ENCODE peak calls at places on chromosomes 3 and 15, in eight cellular contexts. U is GM23338; Z is WTC11; O is H9; I is CD8-positive, alpha-beta T cell; Y is endodermal cell; C is fibroblast of pulmonary artery; H is CD14-positive monocyte. D is an unnamed sample.

GRCh38 chr3:31610700-31611275 is 78.1 kb downstream of the STT3B start:
- DNase-seq in C (peak; percentile 71), Z (no peak), Y (no peak), O (no peak), U (peak; percentile 27), I (no peak), H (no peak), D (no peak)

GRCh38 chr15:80677041-80677440 is 18.1 kb upstream of the ABHD17C start:
- DNase-seq in I (no peak), Y (no peak), C (no peak), Z (no peak), U (no peak), H (no peak), O (no peak), D (no peak)

GRCh38 chr15:32956006-32956405 is 238.2 kb downstream of the GREM1 start:
- DNase-seq in O (peak; percentile 42), H (no peak), Z (no peak), C (peak; percentile 84), Y (peak; percentile 74), I (no peak), U (peak; percentile 70), D (no peak)

GRCh38 chr15:28911295-28911979 is 25.7 kb downstream of the APBA2 start:
- DNase-seq in I (no peak), U (no peak), H (no peak), Y (peak; percentile 28), Z (no peak), C (no peak), O (no peak), D (no peak)

GRCh38 chr3:192408721-192409151 is 318.6 kb downstream of the FGF12 start:
- DNase-seq in Z (peak; percentile 57), H (no peak), U (peak; percentile 61), O (peak; percentile 71), Y (peak; percentile 87), C (no peak), I (no peak), D (no peak)

GRCh38 chr3:30954431-30954830 is 60.0 kb upstream of the GADL1 start:
- DNase-seq in C (no peak), H (no peak), Y (no peak), Z (no peak), I (no peak), O (no peak), U (no peak), D (no peak)

GRCh38 chr3:27312044-27312668 is 57.0 kb downstream of the NEK10 start:
- DNase-seq in H (no peak), Y (peak; percentile 57), U (peak; percentile 83), O (no peak), C (peak; percentile 81), I (no peak), Z (no peak), D (no peak)

GRCh38 chr3:96069065-96069464 is 745.3 kb upstream of the EPHA6 start:
- DNase-seq in I (no peak), H (no peak), U (no peak), O (no peak), Y (no peak), Z (no peak), C (no peak), D (no peak)

GRCh38 chr3:45574067-45574494 is 20.5 kb upstream of the LIMD1 start:
- DNase-seq in C (no peak), Y (no peak), O (no peak), Z (no peak), I (no peak), U (no peak), H (no peak), D (no peak)

GRCh38 chr3:124601189-124601588 is 129.1 kb upstream of the UMPS start:
- DNase-seq in Z (no peak), O (no peak), C (no peak), Y (no peak), I (no peak), U (no peak), H (no peak), D (no peak)

GRCh38 chr3:138781012-138781470 is 53.7 kb downstream of the PIK3CB start:
- DNase-seq in U (no peak), C (no peak), H (no peak), Y (no peak), I (peak; percentile 78), O (no peak), Z (no peak), D (no peak)

GRCh38 chr3:73141531-73141930 is 80.1 kb downstream of the EBLN2 start:
- DNase-seq in U (no peak), Z (no peak), H (no peak), I (no peak), C (no peak), O (no peak), Y (no peak), D (no peak)

GRCh38 chr15:90463381-90463780 is 66.3 kb upstream of the CRTC3 start:
- DNase-seq in U (no peak), C (peak; percentile 95), Y (no peak), I (no peak), Z (no peak), H (no peak), O (no peak), D (no peak)
- TF ChIP-seq CTCF in U (no peak), C (peak; percentile 15), Y (no peak), I (no peak), Z (no peak), H (no peak), O (no peak), D (no peak)

GRCh38 chr15:68407141-68407885 is 24.6 kb downstream of the ITGA11 start:
- DNase-seq in Y (peak; percentile 24), U (no peak), O (no peak), C (peak; percentile 52), Z (no peak), H (peak; percentile 14), I (no peak), D (no peak)

GRCh38 chr15:68409736-68410370 is 22.1 kb downstream of the ITGA11 start:
- DNase-seq in C (no peak), O (peak; percentile 18), Y (peak; percentile 12), U (no peak), Z (no peak), H (peak; percentile 8), I (no peak), D (no peak)

GRCh38 chr15:68408526-68408925 is 23.4 kb downstream of the ITGA11 start:
- DNase-seq in U (no peak), C (no peak), I (no peak), Y (no peak), O (no peak), Z (no peak), H (no peak), D (no peak)

GRCh38 chr15:68407886-68408500 is 24.0 kb downstream of the ITGA11 start:
- DNase-seq in H (no peak), O (peak; percentile 27), C (no peak), U (no peak), I (no peak), Z (no peak), Y (peak; percentile 42), D (peak; percentile 8)

DNA sequence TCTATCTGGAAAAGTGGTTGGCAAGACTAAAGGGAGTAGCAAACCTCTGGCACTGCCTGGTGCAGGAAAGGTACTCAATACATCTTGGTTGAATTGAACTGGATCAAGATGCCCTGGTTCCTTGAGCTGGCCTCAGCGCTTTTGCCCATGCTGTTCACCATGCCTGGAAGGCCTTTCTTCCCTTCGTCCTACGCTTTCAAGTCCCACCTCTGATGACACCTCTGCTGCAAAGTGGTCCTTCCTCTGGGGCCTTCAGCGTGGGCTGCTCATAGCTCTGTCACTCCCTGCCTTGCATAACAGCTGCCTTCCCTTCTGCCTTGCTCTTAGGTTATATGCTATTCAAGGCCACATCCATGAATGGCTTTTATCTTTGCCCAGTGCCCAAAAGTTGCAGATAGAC is 23.0 kb downstream of the ITGA11 start:
- DNase-seq in C (no peak), O (no peak), Y (peak; percentile 8), I (no peak), Z (no peak), H (peak; percentile 10), U (no peak), D (no peak)
- TF ChIP-seq CTCF in C (no peak), O (no peak), Y (no peak), I (no peak), Z (no peak), H (no peak), U (no peak), D (no peak)

GRCh38 chr3:183114374-183114773 is 15.1 kb upstream of the MCCC1 start:
- DNase-seq in H (no peak), C (no peak), Z (no peak), Y (no peak), O (no peak), U (no peak), I (no peak), D (no peak)

GRCh38 chr3:183116051-183116614 is 16.8 kb upstream of the MCCC1 start:
- DNase-seq in Y (peak; percentile 98), C (no peak), I (peak; percentile 62), H (no peak), U (peak; percentile 98), Z (peak; percentile 94), O (peak; percentile 98), D (no peak)

GRCh38 chr3:183117046-183117445 is 17.8 kb upstream of the MCCC1 start:
- DNase-seq in U (no peak), O (no peak), C (no peak), H (no peak), Z (no peak), Y (peak; percentile 51), I (no peak), D (no peak)

GRCh38 chr3:183120538-183121215 is 21.4 kb upstream of the MCCC1 start:
- DNase-seq in O (no peak), U (no peak), Y (no peak), C (no peak), Z (no peak), H (no peak), I (no peak), D (no peak)

GRCh38 chr3:183114779-183115178 is 15.5 kb upstream of the MCCC1 start:
- DNase-seq in Y (peak; percentile 76), I (no peak), H (no peak), U (peak; percentile 81), Z (peak; percentile 50), C (no peak), O (peak; percentile 73), D (no peak)
- TF ChIP-seq CTCF in Y (peak; percentile 26), I (no peak), H (no peak), U (peak; percentile 23), Z (no peak), C (no peak), O (peak; percentile 42), D (no peak)

DNA sequence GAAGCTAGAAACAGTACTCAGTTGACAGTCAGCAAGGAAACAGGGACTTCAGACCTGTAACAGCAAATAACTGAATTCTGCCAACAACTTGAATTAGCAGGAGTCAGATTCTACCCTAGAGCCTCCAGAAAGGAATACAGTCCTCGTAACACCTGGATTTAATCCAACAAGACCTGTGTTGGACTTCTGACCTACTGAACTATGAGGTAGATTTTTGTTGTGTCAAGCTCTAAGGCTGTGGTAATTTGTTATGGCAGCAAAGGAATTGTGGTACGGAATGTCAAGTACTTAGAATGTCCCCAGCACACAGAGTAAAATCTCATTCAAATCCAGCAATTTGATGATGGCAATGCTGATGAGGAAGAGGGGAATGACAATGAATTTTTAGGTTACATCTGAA is 234.1 kb downstream of the LRRN1 start:
- DNase-seq in H (no peak), Z (no peak), Y (no peak), O (no peak), I (no peak), C (no peak), U (no peak), D (no peak)
- TF ChIP-seq CTCF in H (no peak), Z (no peak), Y (no peak), O (no peak), I (no peak), C (no peak), U (no peak), D (no peak)

GRCh38 chr3:16178628-16178988 is 4.1 kb downstream of the GALNT15 start:
- DNase-seq in Z (no peak), I (no peak), O (no peak), C (no peak), Y (no peak), U (no peak), H (no peak), D (no peak)
- TF ChIP-seq CTCF in Z (peak; percentile 3), I (no peak), O (peak; percentile 17), C (no peak), Y (peak; percentile 2), U (peak; percentile 4), H (peak; percentile 47), D (peak; percentile 14)

D was measured in natural killer cell.